ENCODE peak calls at places on chromosomes 3 and 15, in seven cellular contexts. W is endothelial cell; I is mucosa of descending colon; P is neuronal stem cell; A is stimulated activated CD4-positive, alpha-beta T cell treated with anti-CD3 and anti-CD28 coated beads, Interleukin-12 subunit alpha, Interleukin-12 subunit beta, amount 100 ng/mL, for 48 hours; S is NCI-H2029; N is AG08395. G is an unnamed sample.

GRCh38 chr15:82890338-82891024 is 62.0 kb downstream of the HOMER2 start:
- DNase-seq in W (no peak), I (no peak), P (no peak), A (no peak), S (no peak), N (no peak), G (no peak)

GRCh38 chr3:45985532-45986302 is 9.9 kb downstream of the FYCO1 start:
- DNase-seq in W (no peak), I (no peak), P (no peak), A (no peak), S (peak), N (no peak), G (no peak)

GRCh38 chr3:136973352-136973751 is 15.6 kb downstream of the IL20RB start:
- DNase-seq in W (no peak), I (no peak), P (no peak), A (no peak), S (no peak), N (no peak), G (no peak)

GRCh38 chr3:15630646-15631350 is 29.3 kb downstream of the BTD start:
- DNase-seq in W (no peak), I (no peak), P (no peak), A (no peak), S (no peak), N (peak), G (no peak)

GRCh38 chr15:93265046-93265658 is 176.1 kb upstream of the RGMA start:
- DNase-seq in W (no peak), I (no peak), P (no peak), A (no peak), S (no peak), N (no peak), G (no peak)

GRCh38 chr15:67187351-67187854 is 67.1 kb downstream of the AAGAB start:
- DNase-seq in W (no peak), I (no peak), P (no peak), A (no peak), S (no peak), N (no peak), G (no peak)

GRCh38 chr3:151987893-151988292 is 114.5 kb downstream of the SUCNR1 start:
- DNase-seq in W (no peak), I (no peak), P (no peak), A (no peak), S (no peak), N (no peak), G (peak)

GRCh38 chr3:14806641-14807263 is 12.0 kb upstream of the FGD5 start:
- DNase-seq in W (no peak), I (no peak), P (no peak), A (no peak), S (no peak), N (no peak), G (no peak)

GRCh38 chr3:184368116-184368803 is 6.8 kb downstream of the POLR2H start:
- DNase-seq in W (no peak), I (no peak), P (no peak), A (no peak), S (no peak), N (no peak), G (no peak)

GRCh38 chr3:37097776-37098175 is 76.6 kb downstream of the LRRFIP2 start:
- DNase-seq in W (no peak), I (no peak), P (no peak), A (no peak), S (no peak), N (no peak), G (no peak)

GRCh38 chr15:100201376-100202280 is 140.1 kb downstream of the ADAMTS17 start:
- DNase-seq in W (no peak), I (no peak), P (no peak), A (no peak), S (no peak), N (no peak), G (peak)

GRCh38 chr15:40246496-40247275 is 7.8 kb downstream of the PAK6 start:
- DNase-seq in W (no peak), I (no peak), P (no peak), A (no peak), S (no peak), N (no peak), G (no peak)

GRCh38 chr15:85298941-85299340 is 81.5 kb upstream of the AKAP13 start:
- DNase-seq in W (no peak), I (no peak), P (no peak), A (no peak), S (no peak), N (no peak), G (no peak)

GRCh38 chr3:17040322-17040721 is 155.6 kb downstream of the PLCL2 start:
- DNase-seq in W (no peak), I (no peak), P (no peak), A (no peak), S (no peak), N (no peak), G (no peak)

GRCh38 chr3:152910211-152910610 is 75.3 kb downstream of the P2RY1 start:
- DNase-seq in W (no peak), I (peak), P (no peak), A (no peak), S (no peak), N (no peak), G (no peak)

GRCh38 chr3:35800960-35801459 is 161.7 kb downstream of the ARPP21 start:
- DNase-seq in W (no peak), I (no peak), P (no peak), A (no peak), S (no peak), N (no peak), G (no peak)

GRCh38 chr15:85414495-85414894 is 34.1 kb downstream of the AKAP13 start:
- DNase-seq in W (no peak), I (no peak), P (no peak), A (no peak), S (no peak), N (peak), G (no peak)

GRCh38 chr15:82040862-82041261 is 5.0 kb downstream of the MEX3B start:
- DNase-seq in W (no peak), I (no peak), P (peak), A (no peak), S (peak), N (no peak), G (no peak)

GRCh38 chr15:40891810-40892448 is 2.3 kb upstream of the VPS18 start:
- DNase-seq in W (peak), I (peak), P (no peak), A (peak), S (no peak), N (peak), G (no peak)

GRCh38 chr3:54304867-54305266 is 182.5 kb downstream of the CACNA2D3 start:
- DNase-seq in W (no peak), I (no peak), P (no peak), A (no peak), S (peak), N (no peak), G (no peak)

GRCh38 chr3:105951043-105951442 is 82.2 kb upstream of the CBLB start:
- DNase-seq in W (no peak), I (no peak), P (no peak), A (no peak), S (no peak), N (no peak), G (no peak)

GRCh38 chr15:65655026-65655425 is 33.3 kb downstream of the SLC24A1 start:
- DNase-seq in W (no peak), I (no peak), P (no peak), A (no peak), S (no peak), N (peak), G (no peak)

GRCh38 chr3:134147411-134147810 is 103.2 kb downstream of the RYK start:
- DNase-seq in W (no peak), I (no peak), P (no peak), A (no peak), S (no peak), N (no peak), G (no peak)

GRCh38 chr15:39132071-39132470 is 448.8 kb upstream of the THBS1 start:
- DNase-seq in W (no peak), I (no peak), P (no peak), A (no peak), S (no peak), N (no peak), G (no peak)